ENCODE peak calls at places on chromosomes 11 and 22, in nine cellular contexts. C, A, G, R, Y, P, H, U and F are unnamed samples.

GRCh38 chr22:31646186-31647019 is 15.6 kb downstream of the PISD start:
- DNase-seq in Y (no peak), R (peak; percentile 95), H (peak; percentile 97), U (no peak), C (no peak), G (peak; percentile 98), P (peak; percentile 88), A (peak; percentile 96), F (no peak)

GRCh38 chr11:9687736-9688494 is 24.0 kb downstream of the SWAP70 start:
- DNase-seq in Y (no peak), P (no peak), U (no peak), G (peak; percentile 55), A (no peak), H (peak; percentile 10), C (no peak), R (peak; percentile 72), F (no peak)

GRCh38 chr11:41222236-41222635 is 237.2 kb downstream of the LRRC4C start:
- DNase-seq in C (no peak), P (no peak), H (no peak), U (no peak), G (no peak), Y (no peak), R (no peak), A (no peak), F (no peak)

GRCh38 chr11:58165504-58166106 is 23.3 kb upstream of the OR9Q2 start:
- DNase-seq in A (no peak), C (no peak), Y (no peak), H (no peak), U (no peak), G (no peak), R (no peak), P (no peak), F (no peak)

GRCh38 chr22:50016988-50017700 is 4.6 kb upstream of the IL17REL start:
- DNase-seq in A (no peak), P (peak; percentile 34), U (no peak), G (no peak), C (no peak), Y (no peak), H (no peak), R (no peak), F (peak; percentile 10)

GRCh38 chr22:40818192-40818746 is 877 bp downstream of the SLC25A17 start:
- DNase-seq in U (no peak), A (no peak), R (no peak), Y (no peak), P (no peak), C (no peak), H (no peak), G (no peak), F (no peak)

GRCh38 chr11:106172389-106172991 is 95.0 kb downstream of the AASDHPPT start:
- DNase-seq in A (no peak), P (no peak), C (no peak), R (no peak), G (no peak), U (no peak), H (no peak), Y (no peak), F (no peak)

GRCh38 chr11:74171630-74172465 is 759 bp downstream of the PPME1 start:
- DNase-seq in C (no peak), U (no peak), H (no peak), G (no peak), P (no peak), R (peak; percentile 18), Y (no peak), A (no peak), F (no peak)

GRCh38 chr22:28116261-28116673 is 197.2 kb upstream of the PITPNB start:
- DNase-seq in H (peak; percentile 86), R (peak; percentile 89), Y (no peak), A (peak; percentile 75), G (peak; percentile 90), C (no peak), U (peak; percentile 21), P (peak; percentile 71), F (no peak)

GRCh38 chr11:112166561-112166960 is 611 bp upstream of the TEX12 start:
- DNase-seq in Y (no peak), H (no peak), A (no peak), R (peak; percentile 52), G (peak; percentile 90), P (peak; percentile 79), C (no peak), U (no peak), F (no peak)

GRCh38 chr22:46963672-46964545 is 201.5 kb downstream of the TBC1D22A start:
- DNase-seq in Y (no peak), C (no peak), A (no peak), P (no peak), U (no peak), G (no peak), R (no peak), H (no peak), F (no peak)

GRCh38 chr22:43126506-43127165 is 16.1 kb downstream of the BIK start:
- DNase-seq in U (no peak), H (peak; percentile 79), R (peak; percentile 64), Y (no peak), G (peak; percentile 46), P (peak; percentile 92), C (no peak), A (peak; percentile 60), F (no peak)

GRCh38 chr11:23502821-23503220 is 642.5 kb upstream of the CCDC179 start:
- DNase-seq in U (no peak), H (peak; percentile 57), R (no peak), P (no peak), A (no peak), C (no peak), G (no peak), Y (no peak), F (no peak)

GRCh38 chr22:24440718-24441405 is 13.5 kb downstream of the ADORA2A start:
- DNase-seq in Y (no peak), P (no peak), G (no peak), C (no peak), U (no peak), R (no peak), H (no peak), A (no peak), F (no peak)

GRCh38 chr11:133928628-133929059 is 28.1 kb downstream of the IGSF9B start:
- DNase-seq in G (no peak), P (peak; percentile 53), U (no peak), H (no peak), Y (no peak), R (peak; percentile 68), C (no peak), A (no peak), F (peak; percentile 43)

GRCh38 chr11:34549271-34549670 is 35.7 kb upstream of the ELF5 start:
- DNase-seq in G (no peak), A (no peak), P (no peak), U (no peak), C (no peak), R (no peak), H (no peak), Y (no peak), F (no peak)

GRCh38 chr11:102279641-102280170 is 37.6 kb upstream of the BIRC3 start:
- DNase-seq in G (no peak), U (no peak), A (peak; percentile 34), C (no peak), Y (no peak), R (peak; percentile 75), P (no peak), H (peak; percentile 7), F (no peak)

GRCh38 chr22:31680764-31681624 is 19.0 kb upstream of the PISD start:
- DNase-seq in P (no peak), A (no peak), Y (no peak), U (no peak), R (peak; percentile 57), G (peak; percentile 18), C (no peak), H (peak; percentile 37), F (no peak)

GRCh38 chr11:131464024-131464423 is 93.6 kb downstream of the NTM start:
- DNase-seq in H (no peak), A (no peak), Y (no peak), G (no peak), P (no peak), U (no peak), R (no peak), C (no peak), F (no peak)

GRCh38 chr11:69943066-69943465 is 123.8 kb upstream of the FGF3 start:
- DNase-seq in R (no peak), P (no peak), U (no peak), C (no peak), H (no peak), G (no peak), Y (no peak), A (no peak), F (no peak)
- TF ChIP-seq CTCF in R (no peak), P (no peak), U (peak; percentile 15), C (peak; percentile 5), H (peak; percentile 27), G (peak; percentile 18), Y (no peak), A (peak; percentile 19), F (peak; percentile 62)

DNA sequence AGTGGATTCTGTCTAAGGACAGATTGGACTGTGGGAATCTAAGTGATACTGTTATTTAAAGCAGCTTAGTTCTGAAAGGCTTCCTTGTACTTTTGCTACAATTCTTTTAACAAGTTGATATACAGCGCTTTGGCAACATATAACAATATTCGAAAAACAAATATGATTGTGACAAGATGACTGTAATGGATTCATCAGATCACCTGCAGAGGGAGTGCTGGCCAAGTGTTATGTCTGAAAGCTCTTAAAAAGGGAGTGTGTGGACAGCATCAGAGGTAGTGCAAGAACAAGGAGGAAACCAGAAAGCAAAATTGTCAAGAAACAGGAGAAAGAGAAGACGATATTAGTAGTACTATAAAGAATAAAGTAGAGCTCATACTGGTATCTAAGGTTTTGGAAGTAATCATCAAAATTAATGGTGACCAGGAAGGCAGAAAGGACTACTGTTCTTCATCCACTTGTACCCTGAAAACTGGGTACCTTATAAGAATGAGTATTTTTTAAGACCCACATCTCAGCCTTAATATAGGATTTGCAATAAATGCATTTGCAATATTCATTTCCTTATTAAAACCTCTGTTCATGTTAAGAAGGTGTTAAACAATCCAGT is 1112.0 kb upstream of the CCDC90B start:
- DNase-seq in H (peak; percentile 36), U (no peak), R (peak; percentile 66), C (peak; percentile 9), Y (no peak), P (peak; percentile 4), A (no peak), G (no peak), F (peak; percentile 47)
- TF ChIP-seq CTCF in H (peak; percentile 65), U (no peak), R (peak; percentile 47), C (peak; percentile 57), Y (peak; percentile 59), P (no peak), A (peak; percentile 37), G (peak; percentile 74), F (peak; percentile 62)

GRCh38 chr22:25567305-25567704 is 2.8 kb downstream of the GRK3 start:
- DNase-seq in H (no peak), R (no peak), C (no peak), G (no peak), U (no peak), A (no peak), P (no peak), Y (no peak), F (no peak)
- TF ChIP-seq CTCF in H (no peak), R (no peak), C (no peak), G (no peak), U (no peak), A (no peak), P (no peak), Y (no peak), F (no peak)

DNA sequence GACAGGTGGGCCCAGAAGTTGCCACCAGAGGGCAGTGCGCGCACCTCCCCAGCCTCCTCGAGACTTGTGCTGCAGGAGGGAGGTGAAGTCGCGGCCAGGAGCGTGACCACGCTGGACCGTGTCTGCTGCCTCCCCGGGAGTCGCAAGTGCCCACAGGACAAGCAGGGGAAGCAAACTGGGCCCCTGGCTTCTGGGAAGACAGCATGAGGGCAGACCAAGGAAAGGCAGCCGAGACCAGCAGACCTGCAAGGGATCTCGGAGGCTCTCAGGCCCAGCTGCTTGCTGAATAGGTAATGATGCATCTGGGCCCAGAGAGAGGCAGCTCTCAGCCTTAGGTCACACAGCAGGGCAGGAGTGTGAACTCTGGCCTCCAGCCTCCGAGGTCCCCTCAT is 17.0 kb upstream of the IL2RB start:
- DNase-seq in C (peak; percentile 82), H (peak; percentile 59), P (peak; percentile 74), Y (peak; percentile 82), G (no peak), A (no peak), U (peak; percentile 85), R (peak; percentile 82), F (peak; percentile 83)
- TF ChIP-seq CTCF in C (peak; percentile 79), H (peak; percentile 94), P (peak; percentile 94), Y (peak; percentile 94), G (peak; percentile 91), A (peak; percentile 91), U (peak; percentile 89), R (peak; percentile 96), F (peak; percentile 89)